ENCODE peak calls at places on chromosomes 12 and 14, in eight cellular contexts. One of them, this sample, is unnamed.

GRCh38 chr12:68455676-68456345 is 123.6 kb upstream of the MDM1 start:
- DNase-seq in AG10803: no peak
- DNase-seq in mammary epithelial cell: no peak
- DNase-seq in heart right ventricle: no peak
- DNase-seq in Panc1: no peak
- DNase-seq in uterus: no peak
- DNase-seq in fibroblast of mammary gland: no peak
- DNase-seq in IMR-90: peak; percentile 12
- DNase-seq in this sample: no peak

GRCh38 chr12:6688543-6688999 is 604 bp downstream of the ZNF384 start:
- DNase-seq in AG10803: peak; percentile 22
- DNase-seq in mammary epithelial cell: no peak
- DNase-seq in heart right ventricle: peak; percentile 92
- DNase-seq in Panc1: no peak
- DNase-seq in uterus: no peak
- DNase-seq in fibroblast of mammary gland: no peak
- DNase-seq in IMR-90: peak; percentile 13
- DNase-seq in this sample: no peak

GRCh38 chr14:52279405-52279804 is 11.9 kb downstream of the PTGDR start:
- DNase-seq in AG10803: peak; percentile 31
- DNase-seq in mammary epithelial cell: peak; percentile 87
- DNase-seq in heart right ventricle: peak; percentile 27
- DNase-seq in Panc1: no peak
- DNase-seq in uterus: no peak
- DNase-seq in fibroblast of mammary gland: peak; percentile 51
- DNase-seq in IMR-90: peak; percentile 69
- DNase-seq in this sample: peak; percentile 88

GRCh38 chr14:93183596-93184317 is 940 bp downstream of the MOAP1 start:
- DNase-seq in AG10803: no peak
- DNase-seq in mammary epithelial cell: no peak
- DNase-seq in heart right ventricle: no peak
- DNase-seq in Panc1: no peak
- DNase-seq in uterus: no peak
- DNase-seq in fibroblast of mammary gland: no peak
- DNase-seq in IMR-90: no peak
- DNase-seq in this sample: no peak

GRCh38 chr12:19779393-19780056 is 340.2 kb downstream of the AEBP2 start:
- DNase-seq in AG10803: peak; percentile 12
- DNase-seq in mammary epithelial cell: no peak
- DNase-seq in heart right ventricle: peak; percentile 46
- DNase-seq in Panc1: no peak
- DNase-seq in uterus: no peak
- DNase-seq in fibroblast of mammary gland: no peak
- DNase-seq in IMR-90: no peak
- DNase-seq in this sample: peak; percentile 54

GRCh38 chr12:33795536-33795935 is 226.8 kb upstream of the ALG10 start:
- DNase-seq in AG10803: no peak
- DNase-seq in mammary epithelial cell: peak; percentile 98
- DNase-seq in heart right ventricle: no peak
- DNase-seq in Panc1: no peak
- DNase-seq in uterus: no peak
- DNase-seq in fibroblast of mammary gland: no peak
- DNase-seq in IMR-90: no peak
- DNase-seq in this sample: no peak

GRCh38 chr12:52788876-52789636 is 6.9 kb downstream of the KRT3 start:
- DNase-seq in AG10803: no peak
- DNase-seq in mammary epithelial cell: no peak
- DNase-seq in heart right ventricle: no peak
- DNase-seq in Panc1: no peak
- DNase-seq in uterus: no peak
- DNase-seq in fibroblast of mammary gland: no peak
- DNase-seq in IMR-90: no peak
- DNase-seq in this sample: no peak

GRCh38 chr14:100117647-100118376 is 41.6 kb downstream of the DEGS2 start:
- DNase-seq in AG10803: no peak
- DNase-seq in mammary epithelial cell: no peak
- DNase-seq in heart right ventricle: no peak
- DNase-seq in Panc1: no peak
- DNase-seq in uterus: no peak
- DNase-seq in fibroblast of mammary gland: no peak
- DNase-seq in IMR-90: no peak
- DNase-seq in this sample: no peak

GRCh38 chr12:132633398-132633797 is 14.8 kb downstream of the P2RX2 start:
- DNase-seq in AG10803: no peak
- DNase-seq in mammary epithelial cell: no peak
- DNase-seq in heart right ventricle: no peak
- DNase-seq in Panc1: no peak
- DNase-seq in uterus: no peak
- DNase-seq in fibroblast of mammary gland: no peak
- DNase-seq in IMR-90: no peak
- DNase-seq in this sample: no peak

GRCh38 chr14:55458800-55459577 is 18.6 kb upstream of the TBPL2 start:
- DNase-seq in AG10803: peak; percentile 22
- DNase-seq in mammary epithelial cell: peak; percentile 87
- DNase-seq in heart right ventricle: no peak
- DNase-seq in Panc1: no peak
- DNase-seq in uterus: no peak
- DNase-seq in fibroblast of mammary gland: peak; percentile 64
- DNase-seq in IMR-90: peak; percentile 48
- DNase-seq in this sample: peak; percentile 51

GRCh38 chr12:71455028-71455737 is 15.6 kb downstream of the LGR5 start:
- DNase-seq in AG10803: no peak
- DNase-seq in mammary epithelial cell: no peak
- DNase-seq in heart right ventricle: no peak
- DNase-seq in Panc1: no peak
- DNase-seq in uterus: no peak
- DNase-seq in fibroblast of mammary gland: no peak
- DNase-seq in IMR-90: no peak
- DNase-seq in this sample: no peak

GRCh38 chr12:62861157-62861535 is 73.8 kb downstream of the PPM1H start:
- DNase-seq in AG10803: no peak
- DNase-seq in mammary epithelial cell: no peak
- DNase-seq in heart right ventricle: no peak
- DNase-seq in Panc1: no peak
- DNase-seq in uterus: no peak
- DNase-seq in fibroblast of mammary gland: no peak
- DNase-seq in IMR-90: no peak
- DNase-seq in this sample: no peak

GRCh38 chr12:65643595-65644386 is 180.5 kb upstream of the HMGA2 start:
- DNase-seq in AG10803: no peak
- DNase-seq in mammary epithelial cell: peak; percentile 93
- DNase-seq in heart right ventricle: no peak
- DNase-seq in Panc1: no peak
- DNase-seq in uterus: no peak
- DNase-seq in fibroblast of mammary gland: peak; percentile 96
- DNase-seq in IMR-90: peak; percentile 50
- DNase-seq in this sample: peak; percentile 58

GRCh38 chr12:52245962-52246577 is 13.0 kb downstream of the KRT7 start:
- DNase-seq in AG10803: no peak
- DNase-seq in mammary epithelial cell: no peak
- DNase-seq in heart right ventricle: no peak
- DNase-seq in Panc1: no peak
- DNase-seq in uterus: no peak
- DNase-seq in fibroblast of mammary gland: no peak
- DNase-seq in IMR-90: no peak
- DNase-seq in this sample: no peak

GRCh38 chr14:96863327-96863985 is 66.3 kb downstream of the VRK1 start:
- DNase-seq in AG10803: no peak
- DNase-seq in mammary epithelial cell: no peak
- DNase-seq in heart right ventricle: no peak
- DNase-seq in Panc1: no peak
- DNase-seq in uterus: no peak
- DNase-seq in fibroblast of mammary gland: no peak
- DNase-seq in IMR-90: no peak
- DNase-seq in this sample: no peak

GRCh38 chr14:96867634-96868033 is 70.5 kb downstream of the VRK1 start:
- DNase-seq in AG10803: no peak
- DNase-seq in mammary epithelial cell: no peak
- DNase-seq in heart right ventricle: no peak
- DNase-seq in Panc1: no peak
- DNase-seq in uterus: no peak
- DNase-seq in fibroblast of mammary gland: no peak
- DNase-seq in IMR-90: no peak
- DNase-seq in this sample: no peak

GRCh38 chr14:96858643-96859042 is 61.5 kb downstream of the VRK1 start:
- DNase-seq in AG10803: no peak
- DNase-seq in mammary epithelial cell: no peak
- DNase-seq in heart right ventricle: no peak
- DNase-seq in Panc1: no peak
- DNase-seq in uterus: no peak
- DNase-seq in fibroblast of mammary gland: no peak
- DNase-seq in IMR-90: no peak
- DNase-seq in this sample: no peak

GRCh38 chr14:96863986-96864330 is 66.8 kb downstream of the VRK1 start:
- DNase-seq in AG10803: no peak
- DNase-seq in mammary epithelial cell: no peak
- DNase-seq in heart right ventricle: no peak
- DNase-seq in Panc1: no peak
- DNase-seq in uterus: no peak
- DNase-seq in fibroblast of mammary gland: no peak
- DNase-seq in IMR-90: no peak
- DNase-seq in this sample: no peak

DNA sequence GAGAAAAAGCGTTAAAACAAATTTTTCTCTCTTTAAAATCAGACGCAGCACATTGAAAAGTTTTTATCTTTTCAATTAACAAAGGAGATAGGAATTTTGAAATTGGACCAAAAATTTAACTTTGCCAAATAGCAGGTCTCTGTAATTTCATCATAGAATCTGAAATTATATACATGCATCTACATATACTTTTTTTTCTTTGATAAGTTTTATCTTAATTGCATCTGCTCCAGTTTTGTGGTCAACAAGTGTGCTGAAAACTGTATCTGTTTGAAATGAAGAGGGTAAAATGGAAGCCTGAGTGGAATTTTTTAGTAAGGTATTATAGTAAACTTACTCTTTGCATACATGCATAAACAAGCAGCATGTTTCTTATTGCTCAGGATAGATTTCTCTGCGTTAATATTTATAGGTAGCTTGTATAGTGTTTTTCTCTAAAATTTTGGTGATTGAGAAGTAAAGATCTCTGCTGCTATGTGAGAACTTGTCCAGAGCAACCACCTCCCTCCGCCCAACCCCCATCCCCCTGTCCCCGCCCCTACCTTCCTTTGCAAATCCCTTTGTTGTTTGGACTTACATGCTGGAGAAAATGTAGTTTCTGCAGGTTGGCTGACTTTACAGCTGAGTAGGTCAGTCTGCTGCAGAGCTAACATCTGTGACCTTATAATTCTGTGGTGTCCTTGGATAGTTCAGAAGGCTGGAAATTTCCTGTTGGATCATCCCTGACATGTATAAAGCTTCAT is 64.6 kb downstream of the VRK1 start:
- DNase-seq in AG10803: no peak
- DNase-seq in mammary epithelial cell: no peak
- DNase-seq in heart right ventricle: no peak
- DNase-seq in Panc1: no peak
- DNase-seq in uterus: no peak
- DNase-seq in fibroblast of mammary gland: no peak
- DNase-seq in IMR-90: no peak
- DNase-seq in this sample: no peak
- H3K4me3 ChIP-seq in AG10803: no peak overlapping the region
- H3K4me3 ChIP-seq in mammary epithelial cell: no peak overlapping the region
- H3K4me3 ChIP-seq in heart right ventricle: no peak overlapping the region
- H3K4me3 ChIP-seq in Panc1: no peak overlapping the region
- H3K4me3 ChIP-seq in uterus: no peak overlapping the region
- H3K4me3 ChIP-seq in fibroblast of mammary gland: no peak overlapping the region
- H3K4me3 ChIP-seq in IMR-90: no peak overlapping the region
- H3K4me3 ChIP-seq in this sample: no peak overlapping the region

GRCh38 chr12:94139816-94140215 is 8.6 kb upstream of the PLXNC1 start:
- DNase-seq in AG10803: no peak
- DNase-seq in mammary epithelial cell: no peak
- DNase-seq in heart right ventricle: no peak
- DNase-seq in Panc1: no peak
- DNase-seq in uterus: no peak
- DNase-seq in fibroblast of mammary gland: no peak
- DNase-seq in IMR-90: no peak
- DNase-seq in this sample: no peak

GRCh38 chr12:94143444-94143843 is 4.9 kb upstream of the PLXNC1 start:
- DNase-seq in AG10803: no peak
- DNase-seq in mammary epithelial cell: no peak
- DNase-seq in heart right ventricle: no peak
- DNase-seq in Panc1: no peak
- DNase-seq in uterus: no peak
- DNase-seq in fibroblast of mammary gland: no peak
- DNase-seq in IMR-90: no peak
- DNase-seq in this sample: no peak

GRCh38 chr12:94141004-94141764 is 7.2 kb upstream of the PLXNC1 start:
- DNase-seq in AG10803: no peak
- DNase-seq in mammary epithelial cell: no peak
- DNase-seq in heart right ventricle: no peak
- DNase-seq in Panc1: no peak
- DNase-seq in uterus: no peak
- DNase-seq in fibroblast of mammary gland: no peak
- DNase-seq in IMR-90: no peak
- DNase-seq in this sample: no peak

GRCh38 chr12:94140556-94140955 is 7.8 kb upstream of the PLXNC1 start:
- DNase-seq in AG10803: peak; percentile 11
- DNase-seq in mammary epithelial cell: no peak
- DNase-seq in heart right ventricle: no peak
- DNase-seq in Panc1: no peak
- DNase-seq in uterus: no peak
- DNase-seq in fibroblast of mammary gland: peak; percentile 30
- DNase-seq in IMR-90: peak; percentile 10
- DNase-seq in this sample: no peak

GRCh38 chr12:94141892-94142291 is 6.5 kb upstream of the PLXNC1 start:
- DNase-seq in AG10803: no peak
- DNase-seq in mammary epithelial cell: no peak
- DNase-seq in heart right ventricle: no peak
- DNase-seq in Panc1: no peak
- DNase-seq in uterus: no peak
- DNase-seq in fibroblast of mammary gland: no peak
- DNase-seq in IMR-90: no peak
- DNase-seq in this sample: no peak
- TF ChIP-seq CTCF in AG10803: no peak
- TF ChIP-seq CTCF in mammary epithelial cell: no peak
- TF ChIP-seq CTCF in heart right ventricle: no peak
- TF ChIP-seq CTCF in Panc1: no peak
- TF ChIP-seq CTCF in uterus: no peak
- TF ChIP-seq CTCF in fibroblast of mammary gland: no peak
- TF ChIP-seq CTCF in IMR-90: no peak
- TF ChIP-seq CTCF in this sample: no peak

DNA sequence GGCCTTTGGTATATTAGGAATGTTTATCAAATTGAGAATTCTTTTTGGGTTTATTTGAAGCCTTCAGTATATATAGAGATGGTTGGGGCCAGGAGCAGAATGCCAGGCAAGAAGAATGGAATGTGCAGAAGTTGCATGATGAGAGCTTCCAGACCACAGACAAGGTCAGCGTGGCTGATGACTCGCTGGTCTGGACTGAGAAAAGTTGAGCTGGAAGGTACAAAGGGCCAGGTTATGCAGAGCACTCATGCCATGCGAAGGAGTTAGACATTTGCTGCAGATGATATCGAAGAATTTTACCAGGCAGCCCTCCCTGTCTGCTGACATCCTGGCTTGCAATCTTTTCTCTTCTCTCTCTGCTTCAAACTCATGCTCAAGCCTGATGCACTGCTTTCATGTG is 196.2 kb upstream of the ARHGAP5 start:
- DNase-seq in AG10803: peak; percentile 94
- DNase-seq in mammary epithelial cell: peak; percentile 87
- DNase-seq in heart right ventricle: no peak
- DNase-seq in Panc1: no peak
- DNase-seq in uterus: no peak
- DNase-seq in fibroblast of mammary gland: peak; percentile 92
- DNase-seq in IMR-90: peak; percentile 90
- DNase-seq in this sample: peak; percentile 83
- H3K4me3 ChIP-seq in AG10803: no peak overlapping the region
- H3K4me3 ChIP-seq in mammary epithelial cell: no peak overlapping the region
- H3K4me3 ChIP-seq in heart right ventricle: no peak overlapping the region
- H3K4me3 ChIP-seq in Panc1: no peak overlapping the region
- H3K4me3 ChIP-seq in uterus: no peak overlapping the region
- H3K4me3 ChIP-seq in fibroblast of mammary gland: no peak overlapping the region
- H3K4me3 ChIP-seq in IMR-90: no peak overlapping the region
- H3K4me3 ChIP-seq in this sample: no peak overlapping the region

GRCh38 chr14:71739273-71739990 is 192.8 kb upstream of the RGS6 start:
- DNase-seq in AG10803: no peak
- DNase-seq in mammary epithelial cell: peak; percentile 75
- DNase-seq in heart right ventricle: peak; percentile 17
- DNase-seq in Panc1: no peak
- DNase-seq in uterus: no peak
- DNase-seq in fibroblast of mammary gland: peak; percentile 21
- DNase-seq in IMR-90: peak; percentile 43
- DNase-seq in this sample: peak; percentile 21
- TF ChIP-seq CTCF in AG10803: no peak
- TF ChIP-seq CTCF in mammary epithelial cell: peak; percentile 16
- TF ChIP-seq CTCF in heart right ventricle: no peak
- TF ChIP-seq CTCF in Panc1: no peak
- TF ChIP-seq CTCF in uterus: no peak
- TF ChIP-seq CTCF in fibroblast of mammary gland: peak; percentile 6
- TF ChIP-seq CTCF in IMR-90: no peak
- TF ChIP-seq CTCF in this sample: peak; percentile 4

This sample was measured in fibroblast of the aortic adventitia.